ENCODE peak calls at places on chromosome 1, in seven cellular contexts. N is HCT116, E is OCI-LY7, D is GM23248, X is neural progenitor cell, H is PC-3, G is MM.1S. T is an unnamed sample.

GRCh38 chr1:164473544-164473943 is 85.4 kb upstream of the PBX1 start:
- DNase-seq in D (no peak), N (no peak), G (no peak), X (no peak), H (no peak), E (no peak), T (no peak)

GRCh38 chr1:230307213-230307612 is 118.9 kb downstream of the PGBD5 start:
- DNase-seq in N (no peak), E (no peak), X (no peak), D (no peak), H (peak; percentile 57), G (no peak), T (no peak)

GRCh38 chr1:80629304-80629837 is 1171.4 kb upstream of the ADGRL2 start:
- DNase-seq in H (no peak), N (no peak), E (no peak), X (no peak), G (peak; percentile 55), D (no peak), T (no peak)

GRCh38 chr1:200226268-200226968 is 183.4 kb downstream of the ZNF281 start:
- DNase-seq in D (peak; percentile 44), G (peak; percentile 54), H (no peak), N (no peak), E (peak; percentile 22), X (peak; percentile 17), T (peak; percentile 72)

GRCh38 chr1:52469108-52469507 is 64.7 kb downstream of the PRPF38A start:
- DNase-seq in H (no peak), N (no peak), X (no peak), D (no peak), E (no peak), G (no peak), T (no peak)

GRCh38 chr1:172588296-172589291 is 55.6 kb downstream of the SUCO start:
- DNase-seq in E (no peak), G (no peak), X (no peak), D (peak; percentile 90), H (peak; percentile 100), N (peak; percentile 64), T (no peak)

GRCh38 chr1:100538935-100539835 is 1.2 kb downstream of the GPR88 start:
- DNase-seq in X (peak; percentile 80), N (no peak), H (peak; percentile 45), G (peak; percentile 6), E (no peak), D (peak; percentile 47), T (peak; percentile 68)

GRCh38 chr1:116764466-116764896 is 10.3 kb downstream of the CD2 start:
- DNase-seq in E (no peak), N (no peak), D (no peak), G (peak; percentile 73), H (no peak), X (no peak), T (no peak)

GRCh38 chr1:110602466-110602865 is 3.7 kb downstream of the KCNA2 start:
- DNase-seq in D (no peak), E (no peak), N (no peak), G (no peak), H (no peak), X (no peak), T (no peak)

GRCh38 chr1:18119978-18120377 is 12.4 kb downstream of the IGSF21 start:
- DNase-seq in E (no peak), G (no peak), X (no peak), D (no peak), H (no peak), N (no peak), T (no peak)

GRCh38 chr1:81231729-81232038 is 569.0 kb upstream of the ADGRL2 start:
- DNase-seq in N (no peak), H (no peak), G (no peak), E (no peak), D (no peak), X (no peak), T (no peak)

GRCh38 chr1:116259665-116260064 is 113.4 kb upstream of the ATP1A1 start:
- DNase-seq in D (no peak), X (no peak), N (no peak), E (peak; percentile 41), G (peak; percentile 16), H (no peak), T (no peak)

GRCh38 chr1:23597635-23598388 is 38.5 kb upstream of the ID3 start:
- DNase-seq in X (peak; percentile 50), E (no peak), G (no peak), H (no peak), N (no peak), D (no peak), T (peak; percentile 56)

GRCh38 chr1:208238710-208239517 is 5.3 kb downstream of the PLXNA2 start:
- DNase-seq in E (peak; percentile 23), H (peak; percentile 71), D (peak; percentile 82), X (peak; percentile 74), G (peak; percentile 77), N (peak; percentile 7), T (peak; percentile 69)

GRCh38 chr1:111214884-111215283 is 12.6 kb upstream of the CHI3L2 start:
- DNase-seq in H (no peak), G (peak; percentile 9), E (peak; percentile 44), N (no peak), D (no peak), X (no peak), T (no peak)

GRCh38 chr1:82366694-82367093 is 566.0 kb downstream of the ADGRL2 start:
- DNase-seq in G (no peak), D (no peak), E (no peak), N (no peak), X (no peak), H (peak; percentile 74), T (no peak)

GRCh38 chr1:66752671-66753371 is 562 bp downstream of the DYNLT5 start:
- DNase-seq in D (no peak), G (no peak), N (no peak), E (no peak), H (no peak), X (peak; percentile 12), T (no peak)

GRCh38 chr1:63651110-63651776 is 58.0 kb downstream of the PGM1 start:
- DNase-seq in H (peak; percentile 7), N (no peak), X (no peak), E (no peak), D (peak; percentile 58), G (no peak), T (no peak)

GRCh38 chr1:212651521-212651920 is 43.0 kb downstream of the ATF3 start:
- DNase-seq in X (no peak), N (no peak), H (no peak), D (peak; percentile 85), E (no peak), G (no peak), T (no peak)

GRCh38 chr1:207002731-207003146 is 29.8 kb downstream of the C1orf116 start:
- DNase-seq in G (no peak), N (no peak), D (no peak), H (peak; percentile 99), E (no peak), X (no peak), T (no peak)

GRCh38 chr1:63892632-63893395 is 119.0 kb downstream of the ROR1 start:
- DNase-seq in H (peak; percentile 59), G (no peak), X (peak; percentile 44), D (peak; percentile 88), E (peak; percentile 83), N (no peak), T (no peak)

GRCh38 chr1:53108646-53109580 is 33.5 kb downstream of the SLC1A7 start:
- DNase-seq in E (no peak), X (no peak), D (peak; percentile 78), G (no peak), N (no peak), H (peak; percentile 11), T (no peak)

DNA sequence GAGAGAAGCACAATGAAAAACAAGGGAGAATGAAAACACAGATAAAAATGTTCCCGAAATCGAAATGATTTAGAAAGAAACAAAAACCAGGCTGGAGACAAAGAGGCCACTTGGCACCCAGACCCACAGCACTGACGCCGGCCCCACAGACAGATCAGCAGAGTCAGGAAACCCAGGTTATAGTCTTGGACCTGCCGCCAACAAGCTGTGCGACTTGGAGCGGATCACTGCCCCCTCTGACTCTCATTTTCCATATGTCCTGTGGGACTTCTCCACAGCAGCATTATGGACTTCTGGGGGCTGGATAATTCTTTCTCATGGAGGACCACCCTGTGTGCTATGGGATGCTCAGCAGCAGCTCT is 72.4 kb downstream of the MATN1 start:
- DNase-seq in X (no peak), G (no peak), H (no peak), N (no peak), E (no peak), D (peak; percentile 41), T (no peak)
- TF ChIP-seq EZH2phosphoT487 in X (no peak), G (no peak), H (no peak), N (no peak), E (no peak), D (no peak), T (no peak)

GRCh38 chr1:246302671-246303317 is 204.3 kb downstream of the SMYD3 start:
- DNase-seq in E (no peak), X (peak; percentile 25), N (no peak), G (no peak), D (peak; percentile 56), H (peak; percentile 32), T (no peak)
- TF ChIP-seq EZH2phosphoT487 in E (no peak), X (no peak), N (no peak), G (no peak), D (no peak), H (no peak), T (no peak)

GRCh38 chr1:160260436-160261382 is 1.6 kb downstream of the DCAF8 start:
- DNase-seq in D (peak; percentile 82), X (no peak), N (no peak), E (no peak), H (peak; percentile 91), G (no peak), T (peak; percentile 27)

GRCh38 chr1:160258177-160258798 is 4.1 kb downstream of the DCAF8 start:
- DNase-seq in E (no peak), G (no peak), D (no peak), X (no peak), H (no peak), N (no peak), T (no peak)

GRCh38 chr1:160261878-160262794 is at the start of gene DCAF8:
- DNase-seq in D (peak; percentile 100), X (peak; percentile 99), N (peak; percentile 91), H (peak; percentile 99), G (peak; percentile 100), E (peak; percentile 99), T (peak; percentile 100)

GRCh38 chr1:160264795-160265307 is 2.5 kb upstream of the DCAF8 start:
- DNase-seq in E (no peak), N (no peak), D (no peak), G (no peak), H (no peak), X (no peak), T (no peak)

GRCh38 chr1:160261526-160261877 is 847 bp downstream of the DCAF8 start:
- DNase-seq in H (peak; percentile 89), D (peak; percentile 89), X (peak; percentile 56), N (no peak), E (peak; percentile 24), G (peak; percentile 86), T (peak; percentile 69)
- TF ChIP-seq EZH2phosphoT487 in H (no peak), D (no peak), X (no peak), N (no peak), E (no peak), G (no peak), T (no peak)

DNA sequence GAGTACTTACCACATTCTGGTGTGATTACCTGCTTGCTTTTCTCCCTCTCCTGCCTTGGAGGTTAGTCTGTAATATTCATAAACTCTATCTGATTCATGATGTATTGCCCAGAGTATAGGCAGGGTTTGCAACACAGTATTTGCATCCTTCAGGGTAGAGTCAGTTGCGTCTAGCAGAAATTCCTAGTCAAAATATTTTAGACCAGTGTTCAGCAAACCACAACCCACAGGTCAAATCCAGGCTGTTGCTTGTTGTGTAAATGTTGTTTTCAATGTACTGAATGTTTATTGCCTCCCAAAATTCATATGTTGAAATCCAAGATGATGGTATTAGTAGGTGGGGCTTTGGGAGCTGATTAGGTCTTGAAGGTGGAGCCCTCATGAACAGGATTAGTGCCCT is 82.9 kb downstream of the NGF start:
- DNase-seq in D (peak; percentile 58), H (no peak), N (no peak), E (no peak), X (no peak), G (no peak), T (no peak)
- TF ChIP-seq EZH2phosphoT487 in D (no peak), H (no peak), N (no peak), E (no peak), X (no peak), G (no peak), T (no peak)